ENCODE peak calls at places on chromosomes 6 and 20, in eight cellular contexts. K, J, H, Q, I, E, W and U are unnamed samples.

GRCh38 chr20:1992359-1992758 is 1.5 kb downstream of the PDYN start:
- DNase-seq in E (no peak), W (no peak), H (no peak), Q (no peak), K (no peak), J (no peak), I (no peak), U (no peak)

GRCh38 chr6:3457710-3458605 is 1.1 kb upstream of the SLC22A23 start:
- DNase-seq in I (peak), E (peak), W (peak), K (no peak), H (peak), Q (no peak), J (peak), U (peak)

GRCh38 chr20:35991142-35991771 is 22.9 kb downstream of the CNBD2 start:
- DNase-seq in W (no peak), K (no peak), Q (no peak), H (peak), E (peak), I (no peak), J (peak), U (peak)

GRCh38 chr6:26118999-26119398 is 31.8 kb downstream of the HFE start:
- DNase-seq in Q (no peak), E (no peak), K (no peak), H (no peak), I (no peak), W (no peak), J (no peak), U (no peak)

GRCh38 chr20:51810155-51811039 is 8.1 kb upstream of the SALL4 start:
- DNase-seq in I (no peak), K (no peak), W (no peak), J (no peak), E (no peak), H (no peak), Q (no peak), U (no peak)

GRCh38 chr6:12246900-12247299 is 43.3 kb upstream of the EDN1 start:
- DNase-seq in H (no peak), W (no peak), J (no peak), E (peak), K (no peak), I (no peak), Q (no peak), U (no peak)

GRCh38 chr6:47028835-47029360 is 13.2 kb downstream of the ADGRF1 start:
- DNase-seq in I (no peak), Q (no peak), J (no peak), K (no peak), W (no peak), E (no peak), H (no peak), U (no peak)

GRCh38 chr6:97322811-97323210 is 39.8 kb upstream of the MMS22L start:
- DNase-seq in E (peak), I (no peak), H (no peak), Q (no peak), W (no peak), J (no peak), K (no peak), U (no peak)

GRCh38 chr6:137313211-137313610 is 94.0 kb upstream of the IFNGR1 start:
- DNase-seq in Q (no peak), W (no peak), K (no peak), E (no peak), H (no peak), I (no peak), J (no peak), U (no peak)

GRCh38 chr6:160733045-160733646 is 31.1 kb downstream of the PLG start:
- DNase-seq in H (peak), E (peak), Q (peak), J (peak), I (peak), W (peak), K (no peak), U (no peak)

GRCh38 chr20:35992713-35993335 is 24.4 kb downstream of the CNBD2 start:
- DNase-seq in I (peak), W (peak), E (peak), K (no peak), J (peak), Q (peak), H (peak), U (peak)

GRCh38 chr20:5401277-5401676 is 84.5 kb upstream of the PROKR2 start:
- DNase-seq in Q (no peak), I (no peak), K (no peak), W (no peak), J (no peak), E (no peak), H (no peak), U (no peak)

GRCh38 chr6:7268362-7269310 is 44.4 kb downstream of the SSR1 start:
- DNase-seq in I (no peak), J (no peak), H (no peak), Q (no peak), E (no peak), W (no peak), K (no peak), U (no peak)

GRCh38 chr6:138795809-138796469 is at the start of gene ECT2L:
- DNase-seq in J (peak), I (no peak), K (no peak), Q (no peak), W (peak), E (peak), H (peak), U (no peak)

GRCh38 chr6:161107779-161108380 is 116.3 kb downstream of the MAP3K4 start:
- DNase-seq in E (no peak), H (no peak), W (no peak), K (no peak), Q (no peak), J (no peak), I (no peak), U (no peak)

GRCh38 chr6:135334169-135334568 is 153.1 kb downstream of the MYB start:
- DNase-seq in K (no peak), E (peak), I (no peak), Q (no peak), H (no peak), W (no peak), J (no peak), U (no peak)

GRCh38 chr20:21901470-21902275 is 196.2 kb downstream of the PAX1 start:
- DNase-seq in H (peak), J (peak), I (peak), Q (no peak), K (no peak), W (no peak), E (peak), U (no peak)

GRCh38 chr6:135481786-135482369 is 15.7 kb downstream of the AHI1 start:
- DNase-seq in J (no peak), W (no peak), K (no peak), I (no peak), Q (no peak), E (peak), H (no peak), U (no peak)

GRCh38 chr6:169858293-169858934 is 107.0 kb downstream of the ERMARD start:
- DNase-seq in I (no peak), Q (no peak), J (no peak), E (no peak), K (no peak), H (peak), W (no peak), U (no peak)

GRCh38 chr6:36350681-36351091 is 14.0 kb upstream of the BNIP5 start:
- DNase-seq in H (peak), K (no peak), W (peak), E (peak), J (peak), Q (no peak), I (no peak), U (no peak)

GRCh38 chr6:154996841-154997311 is 1.8 kb downstream of the TIAM2 start:
- DNase-seq in K (no peak), I (no peak), E (no peak), W (no peak), Q (no peak), J (peak), H (no peak), U (no peak)

GRCh38 chr6:15775741-15776140 is 112.9 kb upstream of the DTNBP1 start:
- DNase-seq in W (no peak), E (no peak), I (no peak), Q (no peak), K (no peak), J (no peak), H (no peak), U (no peak)

GRCh38 chr6:27333642-27334040 is 21.6 kb upstream of the POM121L2 start:
- DNase-seq in K (no peak), Q (no peak), H (no peak), I (no peak), E (no peak), J (no peak), W (no peak), U (no peak)

GRCh38 chr6:169866668-169867521 is 115.5 kb downstream of the ERMARD start:
- DNase-seq in H (no peak), E (no peak), K (no peak), J (no peak), W (no peak), Q (no peak), I (no peak), U (no peak)

GRCh38 chr20:46964299-46965123 is 69.9 kb downstream of the EYA2 start:
- DNase-seq in E (no peak), J (no peak), W (no peak), Q (no peak), I (no peak), H (no peak), K (no peak), U (no peak)

GRCh38 chr20:35607003-35607735 is 8.5 kb upstream of the SPAG4 start:
- DNase-seq in J (no peak), H (no peak), I (no peak), W (no peak), Q (no peak), E (peak), K (no peak), U (no peak)

GRCh38 chr6:148884461-148884860 is 137.6 kb downstream of the UST start:
- DNase-seq in K (no peak), W (no peak), I (no peak), H (no peak), Q (no peak), J (no peak), E (no peak), U (no peak)